ENCODE peak calls at places on chromosomes 12 and 14, in eight cellular contexts. G, N, W, X, P, V, J and D are unnamed samples.

GRCh38 chr14:95475540-95476240 is 40.8 kb downstream of the SYNE3 start:
- DNase-seq in W (no peak), V (no peak), X (no peak), P (no peak), G (no peak), J (no peak), N (no peak), D (no peak)

GRCh38 chr14:97930191-97930590 is 1133.0 kb downstream of the VRK1 start:
- DNase-seq in N (no peak), X (no peak), P (no peak), J (no peak), G (no peak), V (no peak), W (no peak), D (no peak)

GRCh38 chr14:51129130-51129529 is 34.2 kb upstream of the TRIM9 start:
- DNase-seq in N (no peak), X (no peak), J (no peak), V (no peak), W (no peak), P (no peak), G (no peak), D (no peak)

GRCh38 chr12:123532808-123533649 is 490 bp downstream of the RILPL1 start:
- DNase-seq in P (no peak), X (no peak), W (peak; percentile 45), V (no peak), G (no peak), J (peak; percentile 71), N (peak; percentile 75), D (no peak)

GRCh38 chr12:111248221-111248620 is 120.7 kb downstream of the PHETA1 start:
- DNase-seq in V (no peak), J (no peak), N (no peak), P (no peak), X (no peak), G (no peak), W (peak; percentile 31), D (no peak)

GRCh38 chr12:52242442-52243263 is 9.6 kb downstream of the KRT7 start:
- DNase-seq in X (no peak), V (no peak), G (no peak), P (no peak), W (no peak), J (no peak), N (peak; percentile 18), D (peak; percentile 11)

GRCh38 chr12:52078276-52078675 is 1.2 kb upstream of the SMIM41 start:
- DNase-seq in V (no peak), J (no peak), P (no peak), G (no peak), X (no peak), W (no peak), N (no peak), D (no peak)

GRCh38 chr12:127293507-127294310 is 973.3 kb upstream of the TMEM132C start:
- DNase-seq in P (peak; percentile 41), G (no peak), N (no peak), X (peak; percentile 48), J (peak; percentile 27), W (peak; percentile 88), V (no peak), D (no peak)

GRCh38 chr12:94099191-94099983 is 49.0 kb upstream of the PLXNC1 start:
- DNase-seq in G (no peak), W (peak; percentile 83), J (no peak), X (peak; percentile 11), P (no peak), V (peak; percentile 23), N (no peak), D (no peak)

GRCh38 chr12:3777206-3777809 is 24.4 kb upstream of the CRACR2A start:
- DNase-seq in G (no peak), P (peak; percentile 51), J (no peak), N (no peak), X (peak; percentile 12), V (peak; percentile 10), W (peak; percentile 75), D (peak; percentile 56)

GRCh38 chr12:55955800-55956508 is 9.9 kb downstream of the PMEL start:
- DNase-seq in G (no peak), J (no peak), V (no peak), P (no peak), X (peak; percentile 75), N (no peak), W (peak; percentile 71), D (no peak)

GRCh38 chr12:87368259-87368658 is 660.9 kb downstream of the C12orf50 start:
- DNase-seq in W (no peak), J (no peak), N (no peak), G (no peak), X (no peak), P (no peak), V (no peak), D (no peak)

GRCh38 chr14:88576222-88576621 is 13.4 kb downstream of the ZC3H14 start:
- DNase-seq in X (no peak), J (no peak), V (no peak), W (no peak), N (no peak), P (no peak), G (no peak), D (no peak)

GRCh38 chr14:63212209-63212608 is 8.0 kb downstream of the RHOJ start:
- DNase-seq in N (no peak), G (no peak), J (no peak), W (no peak), V (no peak), P (no peak), X (no peak), D (no peak)
- TF ChIP-seq CTCF in N (no peak), G (no peak), J (no peak), W (no peak), V (peak; percentile 29), P (no peak), X (no peak), D (no peak)

GRCh38 chr14:73777420-73777819 is 63.2 kb upstream of the PNMA1 start:
- DNase-seq in J (no peak), X (no peak), P (no peak), N (peak; percentile 32), G (no peak), W (no peak), V (no peak), D (no peak)
- TF ChIP-seq CTCF in J (no peak), X (no peak), P (peak; percentile 36), N (no peak), G (no peak), W (no peak), V (no peak), D (no peak)

DNA sequence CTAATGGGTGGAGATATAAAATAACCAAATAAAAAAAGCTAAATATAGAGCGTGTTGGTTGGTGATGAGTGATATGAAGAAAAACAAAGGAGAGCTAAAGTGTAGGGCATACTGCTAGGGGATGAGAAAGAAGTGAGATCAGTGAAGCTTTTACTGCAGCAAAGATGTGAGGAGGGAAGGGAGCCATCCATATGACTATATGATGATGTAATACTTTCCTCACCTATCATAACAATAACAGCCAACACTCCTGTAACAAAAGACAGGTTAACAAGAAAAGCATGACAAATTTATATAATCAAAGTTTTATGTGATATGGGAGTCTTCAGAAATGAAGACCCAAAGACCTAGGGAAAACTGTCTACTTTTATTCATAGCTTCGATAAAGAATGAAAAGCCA is 57.4 kb upstream of the LRFN5 start:
- DNase-seq in N (no peak), G (no peak), W (no peak), J (no peak), V (no peak), P (no peak), X (no peak), D (no peak)
- TF ChIP-seq CTCF in N (no peak), G (no peak), W (no peak), J (no peak), V (no peak), P (no peak), X (no peak), D (no peak)

GRCh38 chr14:27553820-27554219 is 956.0 kb upstream of the NOVA1 start:
- DNase-seq in N (no peak), J (no peak), G (no peak), X (no peak), P (no peak), W (peak; percentile 7), V (no peak), D (no peak)
- TF ChIP-seq CTCF in N (no peak), J (no peak), G (no peak), X (no peak), P (no peak), W (no peak), V (no peak), D (no peak)

DNA sequence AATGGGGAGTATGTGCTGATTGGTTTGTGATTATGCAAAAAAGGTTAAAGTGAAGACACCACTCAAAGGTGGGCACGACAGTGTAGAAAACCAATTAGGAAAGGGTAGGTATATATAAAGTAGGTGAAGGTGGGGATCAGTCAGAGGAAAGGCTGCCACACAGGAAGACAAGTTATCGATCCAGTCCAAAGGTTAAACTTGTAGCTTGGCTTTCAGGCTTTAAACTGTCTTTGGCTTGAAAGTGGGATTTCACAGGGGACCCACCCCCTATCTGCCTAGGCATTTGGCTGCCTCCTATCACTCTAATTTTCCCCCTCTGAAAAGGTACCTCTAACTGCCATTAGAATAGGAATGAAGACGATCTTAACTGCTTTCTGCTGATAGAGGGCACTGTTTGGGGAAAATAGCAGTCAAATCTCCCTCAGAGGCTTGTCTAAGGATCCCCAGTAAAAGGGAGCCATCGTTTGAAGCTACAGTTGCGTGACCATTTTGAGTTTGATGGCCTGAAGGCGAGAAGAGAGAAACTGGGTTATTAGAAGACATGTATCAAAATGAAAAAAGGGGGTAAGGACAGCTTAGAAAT is 250.2 kb downstream of the GPHN start:
- DNase-seq in P (no peak), X (no peak), N (no peak), J (no peak), G (no peak), V (no peak), W (no peak), D (no peak)
- TF ChIP-seq CTCF in P (no peak), X (no peak), N (no peak), J (no peak), G (no peak), V (no peak), W (no peak), D (no peak)

DNA sequence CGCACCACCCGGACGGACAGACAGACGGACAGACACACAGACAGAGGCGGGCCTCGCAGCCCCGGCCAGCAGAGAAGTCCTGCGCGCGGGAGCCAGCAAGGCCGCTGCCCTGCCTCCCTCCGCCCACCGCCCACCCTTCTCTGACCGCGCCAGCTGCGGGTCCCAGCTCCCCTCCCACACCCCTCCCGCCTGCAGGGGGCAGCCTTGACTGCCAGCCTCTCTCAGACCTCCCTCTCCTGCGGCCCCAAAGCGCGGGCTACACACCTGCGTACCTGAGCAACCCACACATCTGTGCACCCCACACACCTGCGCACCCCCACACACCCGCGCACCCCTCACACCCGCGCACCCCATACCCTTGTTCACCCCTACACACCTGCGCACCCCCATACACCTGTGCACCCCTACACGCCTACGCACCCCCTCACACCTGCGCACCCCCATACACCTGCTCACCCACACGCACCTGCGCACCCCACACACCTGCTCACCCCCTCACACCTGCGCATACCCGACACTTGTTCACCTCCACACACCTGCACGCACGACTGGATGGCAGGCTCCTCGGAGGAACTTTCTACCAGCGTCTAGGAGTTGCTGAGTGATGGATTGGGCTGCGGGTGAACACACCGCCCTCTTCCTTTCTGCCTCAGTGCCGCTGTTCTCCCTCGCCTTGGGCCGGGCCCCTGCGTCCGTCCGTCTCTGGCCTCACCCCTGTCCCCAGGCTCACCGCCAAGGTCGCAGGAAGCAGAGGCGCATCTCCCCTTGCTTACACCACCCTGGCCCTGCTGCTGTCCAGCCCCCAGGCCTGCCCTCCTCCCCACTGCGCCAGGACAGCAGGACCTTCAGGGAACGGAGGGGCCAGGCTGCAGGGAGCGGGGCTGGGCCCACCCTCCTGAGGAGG is 20.8 kb upstream of the TMEM106C start:
- DNase-seq in J (peak; percentile 89), W (no peak), G (peak; percentile 25), V (no peak), P (no peak), X (peak; percentile 71), N (peak; percentile 58), D (peak; percentile 69)
- TF ChIP-seq CTCF in J (peak; percentile 48), W (peak; percentile 24), G (no peak), V (no peak), P (no peak), X (peak; percentile 57), N (no peak), D (peak; percentile 46)